ENCODE peak calls at places on chromosomes 1 and 21, in four cellular contexts. C is fibroblast of lung, S is tibial nerve, T is mammary epithelial cell. L is an unnamed sample. For H3K36me3, the result is how much of the 10 kb centered on the place peaks cover.

GRCh38 chr1:20725189-20726106 is 7.1 kb downstream of the SH2D5 start:
- DNase-seq in C (peak), S (no peak), T (peak), L (no peak)

GRCh38 chr1:94953741-94954140 is 26.8 kb upstream of the CNN3 start:
- DNase-seq in T (no peak), S (no peak), C (no peak), L (no peak)

GRCh38 chr21:14943636-14944035 is 121.2 kb downstream of the NRIP1 start:
- DNase-seq in C (no peak), S (no peak), T (no peak), L (no peak)

GRCh38 chr1:234221601-234222000 is 151.7 kb upstream of the COA6 start:
- DNase-seq in T (no peak), C (no peak), S (no peak), L (no peak)

GRCh38 chr1:111581166-111581565 is 38.4 kb upstream of the RAP1A start:
- DNase-seq in T (no peak), S (no peak), C (no peak), L (no peak)

GRCh38 chr1:42736152-42736551 is 3.9 kb downstream of the CLDN19 start:
- DNase-seq in C (peak), S (no peak), T (peak), L (no peak)

GRCh38 chr21:45502600-45502999 is 39.6 kb downstream of the SLC19A1 start:
- DNase-seq in S (no peak), T (no peak), C (no peak), L (no peak)

GRCh38 chr1:103513720-103514119 is 11.8 kb upstream of the RNPC3 start:
- DNase-seq in T (peak), S (peak), C (no peak), L (no peak)

DNA sequence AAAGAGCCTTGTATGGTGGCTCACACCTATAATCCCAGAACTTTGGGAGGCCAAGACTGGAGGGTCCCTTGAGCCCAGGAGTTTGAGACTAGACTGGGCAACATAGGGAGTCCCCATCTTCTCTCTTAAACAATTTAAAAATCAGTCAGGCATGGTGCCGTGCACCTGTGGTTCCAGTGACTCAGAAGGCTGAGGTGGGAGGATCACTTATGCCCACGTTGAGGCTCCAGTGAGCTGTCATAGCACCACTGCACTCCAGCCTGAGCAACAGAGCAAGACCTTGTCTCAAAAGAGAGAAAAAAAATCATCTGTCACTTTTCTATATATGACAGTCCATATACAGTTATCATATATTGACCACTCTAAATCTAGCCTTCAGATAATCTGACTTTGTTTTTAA is 658.3 kb downstream of the LTN1 start:
- DNase-seq in S (no peak), T (peak), C (no peak), L (no peak)
- H3K27ac ChIP-seq in S (no peak), T (no peak), C (no peak), L (no peak)

DNA sequence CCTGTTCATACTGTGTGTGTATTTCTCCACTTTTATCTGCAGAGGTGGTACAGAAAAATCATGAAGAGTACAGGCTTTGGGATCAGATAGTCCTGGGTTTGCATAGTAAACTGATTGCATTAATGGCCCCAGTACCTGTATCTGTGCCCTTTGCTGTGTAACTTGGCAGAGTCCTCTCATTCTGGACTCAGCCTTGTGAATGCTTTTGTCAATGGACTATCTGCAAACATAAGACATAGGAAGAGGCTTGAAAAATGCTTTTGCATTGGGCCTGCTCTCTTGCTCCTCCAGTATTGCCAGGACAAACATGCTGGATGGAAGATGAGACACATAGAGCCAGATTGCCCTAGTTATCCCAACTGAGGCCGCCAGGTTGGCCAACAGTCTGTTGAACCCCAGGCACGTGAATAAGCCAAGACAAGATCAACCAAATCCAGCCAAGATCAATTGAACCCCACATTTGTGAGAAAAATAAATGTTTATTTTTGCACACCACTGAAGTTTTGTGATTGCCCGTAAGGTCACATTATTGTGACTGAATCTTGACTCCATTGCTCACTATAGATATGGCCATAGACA is 37.2 kb downstream of the ADCY10 start:
- DNase-seq in S (no peak), T (no peak), C (no peak), L (no peak)
- TF ChIP-seq CTCF in S (no peak), T (no peak), C (no peak), L (no peak)

GRCh38 chr1:116376734-116377096 is 3.7 kb downstream of the ATP1A1 start:
- DNase-seq in C (no peak), T (no peak), S (no peak), L (no peak)
- H3K36me3 ChIP-seq in C (under half), T (under half), S (under half), L (under half)

DNA sequence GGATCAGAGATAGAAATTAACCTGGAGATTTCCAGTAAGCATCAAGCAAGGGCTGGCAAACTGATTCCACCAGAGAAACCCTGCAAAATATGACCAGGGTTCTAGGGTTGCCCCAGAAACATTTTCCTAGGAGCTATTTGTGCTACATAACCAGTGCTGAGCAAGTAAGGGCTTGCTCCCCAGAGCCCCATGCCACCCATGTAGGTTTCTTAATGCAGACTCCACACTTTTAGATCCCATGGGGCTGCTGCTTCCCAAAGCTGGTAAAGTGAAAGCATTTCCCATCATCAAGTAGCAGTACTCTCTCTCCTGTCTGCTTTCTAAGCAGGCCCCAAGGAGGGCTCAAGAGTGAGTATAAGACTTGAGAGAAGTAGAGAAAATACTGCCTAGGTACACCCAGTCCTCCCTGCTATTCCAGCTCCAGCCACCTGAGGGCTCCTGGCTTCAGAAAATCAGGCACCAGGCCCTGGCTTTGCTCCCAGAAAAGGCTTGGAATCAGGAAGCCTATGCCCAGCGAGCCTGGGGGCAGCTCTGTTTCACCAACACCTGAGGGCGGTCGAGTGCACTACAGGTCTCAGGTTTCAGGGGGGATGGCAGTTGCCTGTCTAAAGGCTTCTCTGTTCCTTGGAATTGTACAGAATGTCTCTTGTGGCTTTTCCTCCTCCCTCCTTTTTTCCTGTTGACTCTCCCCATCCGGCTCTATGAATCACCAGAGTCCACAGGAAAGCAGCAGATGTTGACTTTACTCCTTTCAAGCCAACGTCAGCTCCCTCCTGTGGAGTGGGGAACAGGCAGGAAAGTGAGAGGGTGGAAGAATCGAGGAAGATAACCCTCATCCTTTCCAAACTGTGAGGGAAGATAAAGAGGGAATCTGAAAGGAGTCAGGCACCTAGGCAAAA is 6.2 kb upstream of the ANKRD35 start:
- DNase-seq in T (peak), S (peak), C (peak), L (peak)
- H3K27ac ChIP-seq in T (peak), S (peak), C (peak), L (peak)

GRCh38 chr1:205251576-205251975 is 23.8 kb downstream of the TMCC2 start:
- DNase-seq in S (no peak), C (no peak), T (no peak), L (no peak)
- TF ChIP-seq CTCF in S (no peak), C (no peak), T (no peak), L (no peak)

L was measured in psoas muscle.